ENCODE peak calls at places on chromosomes 6 and 20, in seven cellular contexts. G, M, N, Z, U, X and E are unnamed samples.

GRCh38 chr6:168514216-168514615 is 73.2 kb downstream of the SMOC2 start:
- DNase-seq in G (no peak), M (no peak), N (no peak), Z (no peak), U (no peak), X (no peak), E (no peak)

GRCh38 chr6:42449917-42450313 is 1.8 kb downstream of the TRERF1 start:
- DNase-seq in G (no peak), M (no peak), N (no peak), Z (no peak), U (peak; percentile 64), X (no peak), E (peak; percentile 38)

GRCh38 chr6:15352884-15353283 is 107.0 kb downstream of the JARID2 start:
- DNase-seq in G (no peak), M (no peak), N (no peak), Z (no peak), U (no peak), X (no peak), E (peak; percentile 42)

GRCh38 chr20:11275740-11276139 is 601.9 kb upstream of the JAG1 start:
- DNase-seq in G (no peak), M (no peak), N (no peak), Z (no peak), U (no peak), X (no peak), E (no peak)

GRCh38 chr20:14360386-14360785 is 23.0 kb upstream of the FLRT3 start:
- DNase-seq in G (no peak), M (no peak), N (no peak), Z (no peak), U (no peak), X (no peak), E (peak; percentile 20)

GRCh38 chr6:8785223-8785622 is 349.9 kb upstream of the SLC35B3 start:
- DNase-seq in G (no peak), M (no peak), N (no peak), Z (no peak), U (no peak), X (no peak), E (no peak)

GRCh38 chr6:114437229-114437628 is 94.4 kb upstream of the HS3ST5 start:
- DNase-seq in G (no peak), M (no peak), N (no peak), Z (no peak), U (no peak), X (no peak), E (no peak)

GRCh38 chr20:51354191-51354768 is 188.2 kb downstream of the NFATC2 start:
- DNase-seq in G (no peak), M (no peak), N (peak; percentile 42), Z (no peak), U (no peak), X (no peak), E (peak; percentile 85)

GRCh38 chr6:15464211-15464725 is 198.6 kb downstream of the DTNBP1 start:
- DNase-seq in G (peak; percentile 23), M (no peak), N (peak; percentile 23), Z (peak; percentile 25), U (peak; percentile 52), X (peak; percentile 57), E (no peak)

GRCh38 chr6:84556541-84557335 is 207.7 kb downstream of the TBX18 start:
- DNase-seq in G (no peak), M (no peak), N (no peak), Z (no peak), U (no peak), X (no peak), E (no peak)

GRCh38 chr20:43583133-43583864 is 7.4 kb upstream of the IFT52 start:
- DNase-seq in G (no peak), M (no peak), N (no peak), Z (no peak), U (no peak), X (no peak), E (no peak)

GRCh38 chr6:81075974-81076373 is 676.5 kb downstream of the TENT5A start:
- DNase-seq in G (peak; percentile 60), M (no peak), N (peak; percentile 30), Z (no peak), U (peak; percentile 73), X (peak; percentile 64), E (peak; percentile 12)

GRCh38 chr6:5671604-5672559 is 334.8 kb downstream of the NRN1 start:
- DNase-seq in G (no peak), M (no peak), N (no peak), Z (no peak), U (peak; percentile 53), X (no peak), E (no peak)

GRCh38 chr6:161232001-161232400 is 41.9 kb downstream of the AGPAT4 start:
- DNase-seq in G (no peak), M (no peak), N (peak; percentile 56), Z (no peak), U (no peak), X (no peak), E (no peak)

GRCh38 chr6:168441434-168442391 is 729 bp downstream of the SMOC2 start:
- DNase-seq in G (no peak), M (no peak), N (no peak), Z (no peak), U (no peak), X (no peak), E (no peak)

GRCh38 chr6:35082733-35083403 is 58.3 kb downstream of the TCP11 start:
- DNase-seq in G (no peak), M (no peak), N (no peak), Z (no peak), U (no peak), X (no peak), E (no peak)

GRCh38 chr6:75275067-75275466 is 9.5 kb downstream of the TMEM30A start:
- DNase-seq in G (no peak), M (no peak), N (peak; percentile 89), Z (no peak), U (no peak), X (no peak), E (peak; percentile 97)

GRCh38 chr6:62284725-62285124 is 1.3 kb downstream of the KHDRBS2 start:
- DNase-seq in G (no peak), M (no peak), N (no peak), Z (no peak), U (no peak), X (no peak), E (no peak)

GRCh38 chr6:62285612-62286469 is at the start of gene KHDRBS2:
- DNase-seq in G (peak; percentile 85), M (no peak), N (peak; percentile 61), Z (peak; percentile 89), U (peak; percentile 96), X (peak; percentile 98), E (no peak)

GRCh38 chr6:62286470-62286843 is 432 bp upstream of the KHDRBS2 start:
- DNase-seq in G (no peak), M (no peak), N (no peak), Z (no peak), U (no peak), X (no peak), E (no peak)

GRCh38 chr6:62283359-62283758 is 2.7 kb downstream of the KHDRBS2 start:
- DNase-seq in G (no peak), M (no peak), N (no peak), Z (no peak), U (no peak), X (no peak), E (no peak)

DNA sequence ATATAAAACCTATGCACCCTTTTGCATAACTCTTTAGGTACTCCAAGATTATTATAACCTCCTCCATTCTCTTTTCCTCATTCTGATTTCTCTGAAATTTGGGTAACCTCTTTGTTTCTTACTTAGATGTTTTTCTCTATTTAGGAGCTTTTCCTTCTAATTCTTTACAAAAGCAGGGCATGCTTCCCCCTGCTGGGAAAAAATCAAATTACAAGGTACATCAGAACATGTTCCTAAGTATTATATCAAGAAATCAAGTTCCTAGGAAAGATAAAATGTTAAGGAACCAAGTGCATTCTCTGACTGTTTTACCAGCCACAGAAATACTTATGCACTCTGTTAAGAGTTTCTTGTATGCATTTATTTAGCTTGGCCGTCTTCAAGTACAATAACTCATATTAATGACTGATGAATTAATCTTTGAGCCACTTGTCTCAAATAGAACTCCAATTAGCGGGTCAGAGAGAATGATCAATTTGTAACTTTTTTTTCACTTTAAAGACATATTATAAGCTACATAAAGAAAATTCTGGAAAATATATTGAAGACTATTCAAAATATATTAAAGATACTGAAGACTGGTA is 2.1 kb downstream of the KHDRBS2 start:
- DNase-seq in G (peak; percentile 50), M (no peak), N (peak; percentile 43), Z (no peak), U (peak; percentile 61), X (no peak), E (peak; percentile 0)
- H2BK5ac ChIP-seq in G (no peak overlapping the region), M (no peak overlapping the region), N (no peak overlapping the region), Z (no peak overlapping the region), U (no peak overlapping the region), X (no peak overlapping the region), E (no peak overlapping the region)

GRCh38 chr6:126529605-126530004 is 189.7 kb downstream of the CENPW start:
- DNase-seq in G (no peak), M (no peak), N (no peak), Z (no peak), U (no peak), X (no peak), E (no peak)
- H2AK5ac ChIP-seq in G (no peak overlapping the region), M (no peak overlapping the region), N (no peak overlapping the region), Z (no peak overlapping the region), U (no peak overlapping the region), X (no peak overlapping the region), E (no peak overlapping the region)

GRCh38 chr6:85795966-85796365 is 153.3 kb upstream of the SYNCRIP start:
- DNase-seq in G (no peak), M (no peak), N (no peak), Z (no peak), U (no peak), X (no peak), E (no peak)
- H2BK5ac ChIP-seq in G (no peak overlapping the region), M (no peak overlapping the region), N (no peak overlapping the region), Z (no peak overlapping the region), U (no peak overlapping the region), X (no peak overlapping the region), E (no peak overlapping the region)

DNA sequence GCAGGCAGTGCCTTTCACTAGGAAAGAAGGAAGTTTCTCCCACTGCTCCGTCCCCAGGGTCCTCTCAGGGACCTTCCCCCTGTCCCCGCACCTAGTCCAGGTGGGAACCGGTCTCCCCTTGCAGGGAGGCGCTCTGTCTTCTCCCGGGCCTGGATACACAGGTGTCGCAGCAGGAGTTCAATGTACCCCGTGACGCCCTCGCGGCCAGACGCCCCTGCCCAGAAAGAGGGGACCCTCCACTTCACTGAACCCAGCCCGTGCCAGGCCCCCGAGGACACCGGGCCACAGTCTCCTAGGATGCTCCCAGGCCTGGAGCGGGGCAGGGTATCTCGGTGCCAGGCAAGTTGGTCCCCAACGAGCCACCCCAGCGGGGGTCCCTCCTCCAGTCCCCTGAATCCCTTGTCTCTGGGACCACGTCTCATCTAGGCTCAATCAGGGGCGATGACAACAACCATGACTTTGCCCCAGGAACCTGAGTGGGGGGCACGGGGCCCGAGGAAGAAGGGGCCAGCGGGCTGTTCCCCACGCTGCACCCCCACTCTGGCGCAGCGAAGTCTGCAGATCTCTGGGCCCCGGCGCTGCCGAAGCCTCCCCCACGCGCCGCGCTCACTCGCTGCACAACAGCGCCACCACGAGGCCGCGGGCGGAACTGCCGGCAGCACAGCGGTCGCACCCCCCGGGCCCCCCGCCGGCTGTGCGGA is 103.0 kb downstream of the EDN3 start:
- DNase-seq in G (peak; percentile 75), M (peak; percentile 13), N (no peak), Z (peak; percentile 13), U (peak; percentile 53), X (peak; percentile 75), E (no peak)
- H2AK5ac ChIP-seq in G (peak overlapping the region; percentile 73), M (no peak overlapping the region), N (no peak overlapping the region), Z (peak overlapping the region; percentile 34), U (no peak overlapping the region), X (no peak overlapping the region), E (no peak overlapping the region)

DNA sequence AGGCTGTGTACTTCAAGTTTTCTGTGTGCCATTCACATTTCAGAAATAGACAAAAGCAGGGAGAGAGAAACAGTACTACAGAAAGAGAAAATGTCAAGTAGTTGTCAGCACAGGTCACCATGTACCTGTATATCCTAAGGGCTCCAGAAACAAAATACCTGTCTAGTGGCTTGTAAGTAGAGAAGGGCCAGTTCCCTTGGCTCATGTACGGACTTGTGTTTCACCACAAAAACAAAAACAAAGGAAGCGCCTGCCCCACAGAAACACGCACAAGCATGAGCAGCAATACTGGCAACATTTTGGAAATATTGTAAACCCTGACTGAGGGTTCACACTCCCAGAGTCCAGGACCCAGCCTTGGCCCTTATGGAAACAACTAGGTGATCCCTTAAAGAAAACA is 44.3 kb downstream of the CNKSR3 start:
- DNase-seq in G (no peak), M (no peak), N (no peak), Z (no peak), U (no peak), X (no peak), E (no peak)
- H2BK5ac ChIP-seq in G (no peak overlapping the region), M (no peak overlapping the region), N (no peak overlapping the region), Z (no peak overlapping the region), U (no peak overlapping the region), X (no peak overlapping the region), E (no peak overlapping the region)